ENCODE peak calls at places on chromosome 5, in seven cellular contexts. I is epithelial cell of esophagus; T is CD8-positive, alpha-beta memory T cell; L is A673; A is endodermal cell; W is activated T-cell treated with anti-CD3 and anti-CD28 coated beads, Interleukin-2, amount 50 U/mL, for 72 hours; H is iris pigment epithelial cell. S is an unnamed sample.

GRCh38 chr5:65925601-65926275 is 637 bp upstream of the ERBIN start:
- DNase-seq in I (peak; percentile 86), T (peak; percentile 83), L (peak; percentile 94), A (peak; percentile 93), W (peak; percentile 82), H (peak; percentile 83), S (peak; percentile 75)

GRCh38 chr5:163894645-163895044 is 389.2 kb downstream of the MAT2B start:
- DNase-seq in I (peak; percentile 87), T (no peak), L (no peak), A (no peak), W (no peak), H (peak; percentile 94), S (no peak)

GRCh38 chr5:123151227-123151951 is 62.3 kb downstream of the PRDM6 start:
- DNase-seq in I (no peak), T (no peak), L (no peak), A (peak; percentile 77), W (no peak), H (no peak), S (no peak)

GRCh38 chr5:141223112-141223783 is at the start of gene PCDHB14:
- DNase-seq in I (peak; percentile 25), T (no peak), L (peak; percentile 95), A (peak; percentile 72), W (no peak), H (peak; percentile 28), S (no peak)

GRCh38 chr5:78377056-78377717 is 16.8 kb downstream of the SCAMP1 start:
- DNase-seq in I (peak; percentile 14), T (no peak), L (no peak), A (no peak), W (peak; percentile 8), H (peak; percentile 48), S (no peak)

GRCh38 chr5:74673011-74673790 is 11.8 kb upstream of the HEXB start:
- DNase-seq in I (peak; percentile 56), T (peak; percentile 3), L (peak; percentile 66), A (no peak), W (no peak), H (peak; percentile 68), S (no peak)

GRCh38 chr5:8611067-8611466 is 742.1 kb downstream of the MTRR start:
- DNase-seq in I (no peak), T (no peak), L (no peak), A (no peak), W (no peak), H (no peak), S (no peak)

GRCh38 chr5:2113348-2114131 is 230.8 kb upstream of the IRX4 start:
- DNase-seq in I (no peak), T (no peak), L (no peak), A (no peak), W (no peak), H (no peak), S (no peak)

GRCh38 chr5:73853091-73853490 is 227.1 kb downstream of the ARHGEF28 start:
- DNase-seq in I (peak; percentile 86), T (no peak), L (peak; percentile 8), A (no peak), W (no peak), H (peak; percentile 70), S (no peak)

GRCh38 chr5:119792154-119792799 is 162.9 kb downstream of the FAM170A start:
- DNase-seq in I (peak; percentile 15), T (no peak), L (no peak), A (no peak), W (no peak), H (no peak), S (no peak)

GRCh38 chr5:72293495-72294055 is 26.5 kb downstream of the MRPS27 start:
- DNase-seq in I (no peak), T (no peak), L (no peak), A (no peak), W (no peak), H (no peak), S (no peak)

GRCh38 chr5:157476699-157477408 is 16.8 kb downstream of the NIPAL4 start:
- DNase-seq in I (peak; percentile 77), T (peak; percentile 15), L (peak; percentile 72), A (peak; percentile 80), W (peak; percentile 52), H (peak; percentile 70), S (peak; percentile 42)

GRCh38 chr5:89351232-89351631 is 468.2 kb upstream of the MEF2C start:
- DNase-seq in I (peak; percentile 15), T (no peak), L (no peak), A (no peak), W (no peak), H (peak; percentile 49), S (no peak)

GRCh38 chr5:137954131-137954879 is 65.0 kb downstream of the PKD2L2 start:
- DNase-seq in I (peak; percentile 67), T (no peak), L (peak; percentile 91), A (no peak), W (no peak), H (peak; percentile 94), S (no peak)

GRCh38 chr5:33362915-33363314 is 77.8 kb upstream of the TARS1 start:
- DNase-seq in I (no peak), T (no peak), L (no peak), A (peak; percentile 45), W (no peak), H (peak; percentile 61), S (no peak)

GRCh38 chr5:81151546-81151945 is 81.6 kb upstream of the CKMT2 start:
- DNase-seq in I (peak; percentile 35), T (no peak), L (no peak), A (no peak), W (no peak), H (peak; percentile 82), S (no peak)

GRCh38 chr5:113336975-113337374 is 97.8 kb downstream of the TSSK1B start:
- DNase-seq in I (peak; percentile 64), T (no peak), L (peak; percentile 69), A (peak; percentile 78), W (peak; percentile 5), H (peak; percentile 70), S (peak; percentile 54)

GRCh38 chr5:88687253-88687955 is 195.6 kb downstream of the MEF2C start:
- DNase-seq in I (no peak), T (no peak), L (no peak), A (no peak), W (no peak), H (no peak), S (no peak)

GRCh38 chr5:20959347-20959746 is 971.3 kb upstream of the CDH18 start:
- DNase-seq in I (no peak), T (no peak), L (no peak), A (no peak), W (no peak), H (no peak), S (no peak)

GRCh38 chr5:173689713-173690360 is 73.4 kb upstream of the BOD1 start:
- DNase-seq in I (no peak), T (no peak), L (no peak), A (peak; percentile 63), W (no peak), H (no peak), S (no peak)

GRCh38 chr5:149747141-149747832 is 17.2 kb downstream of the PPARGC1B start:
- DNase-seq in I (peak; percentile 68), T (no peak), L (no peak), A (peak; percentile 63), W (no peak), H (no peak), S (no peak)

GRCh38 chr5:115467631-115468030 is 76.9 kb downstream of the FEM1C start:
- DNase-seq in I (no peak), T (no peak), L (no peak), A (no peak), W (no peak), H (peak; percentile 48), S (no peak)

GRCh38 chr5:153043876-153044275 is 446.6 kb upstream of the GRIA1 start:
- DNase-seq in I (peak; percentile 90), T (no peak), L (no peak), A (no peak), W (no peak), H (peak; percentile 3), S (no peak)

GRCh38 chr5:4804619-4805211 is 335.4 kb upstream of the ADAMTS16 start:
- DNase-seq in I (no peak), T (no peak), L (no peak), A (no peak), W (no peak), H (no peak), S (no peak)

GRCh38 chr5:140151719-140152609 is 23.0 kb upstream of the CYSTM1 start:
- DNase-seq in I (no peak), T (no peak), L (no peak), A (no peak), W (no peak), H (no peak), S (no peak)

GRCh38 chr5:67165524-67166459 is 30.8 kb downstream of the CD180 start:
- DNase-seq in I (peak; percentile 77), T (peak; percentile 82), L (peak; percentile 21), A (peak; percentile 96), W (peak; percentile 88), H (peak; percentile 60), S (peak; percentile 94)

GRCh38 chr5:446066-446725 is 3.2 kb downstream of the EXOC3 start:
- DNase-seq in I (peak; percentile 31), T (no peak), L (no peak), A (peak; percentile 24), W (no peak), H (peak; percentile 20), S (no peak)

GRCh38 chr5:136087961-136088871 is 44.4 kb upstream of the SMAD5 start:
- DNase-seq in I (peak; percentile 76), T (no peak), L (no peak), A (peak; percentile 47), W (no peak), H (peak; percentile 38), S (no peak)

GRCh38 chr5:98793223-98793622 is 19.8 kb downstream of the RGMB start:
- DNase-seq in I (no peak), T (no peak), L (no peak), A (no peak), W (no peak), H (no peak), S (no peak)

GRCh38 chr5:454936-455335 is 12.0 kb downstream of the EXOC3 start:
- DNase-seq in I (no peak), T (no peak), L (peak; percentile 52), A (peak; percentile 40), W (no peak), H (no peak), S (no peak)

GRCh38 chr5:15002791-15003190 is 131.2 kb upstream of the ANKH start:
- DNase-seq in I (no peak), T (no peak), L (no peak), A (no peak), W (no peak), H (no peak), S (no peak)

GRCh38 chr5:74040811-74041491 is 415.0 kb downstream of the ARHGEF28 start:
- DNase-seq in I (peak; percentile 69), T (no peak), L (no peak), A (no peak), W (no peak), H (no peak), S (no peak)

GRCh38 chr5:139764250-139764791 is 31.3 kb upstream of the PSD2 start:
- DNase-seq in I (no peak), T (peak; percentile 35), L (no peak), A (peak; percentile 81), W (no peak), H (no peak), S (peak; percentile 44)

GRCh38 chr5:99030871-99031440 is 102.1 kb upstream of the CHD1 start:
- DNase-seq in I (peak; percentile 77), T (no peak), L (no peak), A (no peak), W (no peak), H (no peak), S (no peak)

GRCh38 chr5:37835400-37835973 is 4.4 kb downstream of the GDNF start:
- DNase-seq in I (no peak), T (no peak), L (no peak), A (no peak), W (no peak), H (no peak), S (no peak)

GRCh38 chr5:39209924-39210323 is 9.4 kb downstream of the FYB1 start:
- DNase-seq in I (no peak), T (peak; percentile 86), L (no peak), A (peak; percentile 63), W (peak; percentile 84), H (no peak), S (peak; percentile 92)